ENCODE peak calls at places on chromosome 18, in seven cellular contexts. F is NCI-H345; Y is HTR-8/SVneo; Z is astrocyte of the cerebellum; H is stimulated activated naive B cell treated with anti-CD40 and anti-IgM and Interleukin-4, amounts not matched to agents 10 μg/mL and 1 μg/mL and 100 μg/mL, for 72 hours; N is B cell; B is ELR. Q is an unnamed sample.

GRCh38 chr18:6055711-6056110 is 160.4 kb upstream of the TMEM200C start:
- DNase-seq in N (no peak), H (no peak), Y (no peak), F (no peak), B (peak), Z (peak), Q (no peak)

GRCh38 chr18:37453754-37454153 is 111.8 kb downstream of the CELF4 start:
- DNase-seq in N (no peak), B (no peak), F (no peak), Y (no peak), Z (no peak), H (no peak), Q (no peak)

GRCh38 chr18:61998957-61999356 is 106.2 kb upstream of the RNF152 start:
- DNase-seq in H (no peak), N (no peak), Y (peak), Z (peak), B (peak), F (no peak), Q (no peak)

GRCh38 chr18:5556317-5556974 is 12.6 kb upstream of the EPB41L3 start:
- DNase-seq in B (no peak), H (no peak), F (no peak), Y (no peak), Z (peak), N (no peak), Q (no peak)

GRCh38 chr18:3824101-3824500 is 374.1 kb downstream of the TGIF1 start:
- DNase-seq in F (no peak), Z (no peak), Y (no peak), B (no peak), H (no peak), N (no peak), Q (no peak)

GRCh38 chr18:65436430-65436829 is 314.4 kb upstream of the CDH7 start:
- DNase-seq in Y (no peak), B (no peak), Z (no peak), H (no peak), F (no peak), N (no peak), Q (no peak)

GRCh38 chr18:11251229-11251890 is 102.0 kb upstream of the PIEZO2 start:
- DNase-seq in F (no peak), H (no peak), Z (peak), N (no peak), Y (no peak), B (no peak), Q (no peak)

GRCh38 chr18:21735452-21736015 is 5.1 kb upstream of the MIB1 start:
- DNase-seq in H (no peak), N (no peak), Z (no peak), B (peak), F (no peak), Y (no peak), Q (peak)

GRCh38 chr18:36780748-36781147 is 48.1 kb downstream of the TPGS2 start:
- DNase-seq in Y (no peak), B (peak), N (no peak), Z (no peak), F (no peak), H (no peak), Q (no peak)

GRCh38 chr18:28124239-28125029 is 52.5 kb downstream of the CDH2 start:
- DNase-seq in Y (no peak), N (no peak), F (no peak), B (no peak), H (no peak), Z (peak), Q (no peak)

GRCh38 chr18:5195656-5196055 is 1.4 kb downstream of the AKAIN1 start:
- DNase-seq in H (no peak), B (no peak), Y (no peak), Z (no peak), F (no peak), N (no peak), Q (no peak)

GRCh38 chr18:12606592-12607315 is 51.2 kb downstream of the SPIRE1 start:
- DNase-seq in Z (no peak), B (peak), F (no peak), H (no peak), Y (no peak), N (no peak), Q (no peak)

GRCh38 chr18:53380063-53380639 is 844.3 kb downstream of the MBD2 start:
- DNase-seq in Z (peak), F (peak), B (peak), Y (no peak), H (no peak), N (no peak), Q (peak)

GRCh38 chr18:47986724-47987455 is 56.4 kb upstream of the SMAD2 start:
- DNase-seq in Z (no peak), H (no peak), F (no peak), Y (no peak), N (no peak), B (peak), Q (no peak)

GRCh38 chr18:23718243-23718720 is 29.0 kb downstream of the LAMA3 start:
- DNase-seq in H (no peak), B (peak), Z (peak), F (no peak), N (no peak), Y (peak), Q (no peak)

GRCh38 chr18:52313213-52313612 is 26.8 kb upstream of the DCC start:
- DNase-seq in F (no peak), B (no peak), Y (no peak), N (no peak), Z (no peak), H (no peak), Q (no peak)

GRCh38 chr18:22405142-22405541 is 12.6 kb downstream of the CTAGE1 start:
- DNase-seq in Z (no peak), F (no peak), H (no peak), B (no peak), Y (no peak), N (no peak), Q (no peak)

GRCh38 chr18:23540867-23541266 is 37.6 kb downstream of the RMC1 start:
- DNase-seq in Z (no peak), F (no peak), Y (no peak), H (no peak), N (no peak), B (no peak), Q (no peak)

GRCh38 chr18:22841840-22842239 is 91.3 kb upstream of the RBBP8 start:
- DNase-seq in F (no peak), Y (no peak), N (no peak), Z (no peak), H (no peak), B (no peak), Q (no peak)

GRCh38 chr18:68734311-68734710 is 19.4 kb upstream of the TMX3 start:
- DNase-seq in Y (peak), B (peak), F (no peak), Z (no peak), H (no peak), N (no peak), Q (no peak)

GRCh38 chr18:46040747-46041104 is 31.3 kb downstream of the PSTPIP2 start:
- DNase-seq in Z (no peak), H (no peak), N (no peak), B (no peak), Y (no peak), F (no peak), Q (no peak)

Q was measured in DMS153.